ENCODE peak calls at places on chromosomes 13 and 19, in nine cellular contexts. F, U, T, I, C, Q, W, X and K are unnamed samples.

GRCh38 chr19:6473652-6474051 is 7.9 kb downstream of the DENND1C start:
- DNase-seq in F (no peak), U (no peak), T (no peak), I (no peak), C (no peak), Q (no peak), W (no peak), X (no peak), K (no peak)

GRCh38 chr19:44817725-44818469 is 9.0 kb downstream of the BCAM start:
- DNase-seq in F (no peak), U (no peak), T (no peak), I (no peak), C (no peak), Q (no peak), W (no peak), X (no peak), K (no peak)

GRCh38 chr19:58476498-58477015 is 405 bp downstream of the ZNF446 start:
- DNase-seq in F (peak), U (no peak), T (no peak), I (no peak), C (no peak), Q (peak), W (no peak), X (no peak), K (no peak)

GRCh38 chr13:43657485-43657884 is 129.3 kb downstream of the ENOX1 start:
- DNase-seq in F (no peak), U (no peak), T (no peak), I (no peak), C (no peak), Q (no peak), W (no peak), X (no peak), K (no peak)

GRCh38 chr13:48318714-48319457 is 15.3 kb downstream of the RB1 start:
- DNase-seq in F (no peak), U (no peak), T (no peak), I (no peak), C (no peak), Q (no peak), W (no peak), X (no peak), K (no peak)

GRCh38 chr19:39661565-39661964 is 5.9 kb downstream of the LGALS16 start:
- DNase-seq in F (no peak), U (no peak), T (no peak), I (no peak), C (no peak), Q (no peak), W (no peak), X (no peak), K (no peak)

GRCh38 chr13:30796132-30796832 is 60.9 kb downstream of the ALOX5AP start:
- DNase-seq in F (peak), U (peak), T (no peak), I (no peak), C (no peak), Q (peak), W (no peak), X (peak), K (no peak)

GRCh38 chr13:78382481-78382880 is 220.9 kb downstream of the POU4F1 start:
- DNase-seq in F (no peak), U (no peak), T (no peak), I (no peak), C (no peak), Q (no peak), W (no peak), X (no peak), K (no peak)

GRCh38 chr19:51364200-51365106 is 1.7 kb downstream of the ETFB start:
- DNase-seq in F (no peak), U (no peak), T (no peak), I (no peak), C (no peak), Q (peak), W (no peak), X (no peak), K (no peak)

GRCh38 chr13:31742102-31742695 is 2.9 kb downstream of the RXFP2 start:
- DNase-seq in F (peak), U (peak), T (peak), I (peak), C (peak), Q (peak), W (peak), X (peak), K (no peak)

GRCh38 chr19:3482507-3483225 is 575 bp downstream of the SMIM44 start:
- DNase-seq in F (no peak), U (no peak), T (no peak), I (no peak), C (no peak), Q (no peak), W (no peak), X (no peak), K (no peak)

GRCh38 chr19:41753936-41754529 is 1.3 kb upstream of the CEACAM6 start:
- DNase-seq in F (peak), U (peak), T (no peak), I (peak), C (no peak), Q (peak), W (peak), X (no peak), K (no peak)

GRCh38 chr13:24851546-24851945 is 87.6 kb downstream of the RNF17 start:
- DNase-seq in F (no peak), U (no peak), T (no peak), I (no peak), C (no peak), Q (peak), W (no peak), X (peak), K (no peak)

GRCh38 chr13:99086869-99087129 is 108.9 kb upstream of the DOCK9 start:
- DNase-seq in F (peak), U (peak), T (no peak), I (no peak), C (no peak), Q (no peak), W (peak), X (no peak), K (no peak)

GRCh38 chr13:30038884-30039283 is 188.5 kb upstream of the UBL3 start:
- DNase-seq in F (no peak), U (no peak), T (no peak), I (no peak), C (no peak), Q (peak), W (no peak), X (peak), K (no peak)

GRCh38 chr19:33809960-33810359 is 13.3 kb downstream of the KCTD15 start:
- DNase-seq in F (no peak), U (no peak), T (peak), I (no peak), C (no peak), Q (no peak), W (no peak), X (no peak), K (no peak)

GRCh38 chr13:33918199-33918932 is 100.4 kb downstream of the RFC3 start:
- DNase-seq in F (peak), U (peak), T (peak), I (no peak), C (no peak), Q (peak), W (no peak), X (peak), K (no peak)

GRCh38 chr19:4673726-4674125 is 3.6 kb upstream of the MYDGF start:
- DNase-seq in F (no peak), U (no peak), T (no peak), I (no peak), C (no peak), Q (no peak), W (no peak), X (no peak), K (no peak)

GRCh38 chr13:99648905-99649304 is 147.6 kb downstream of the TM9SF2 start:
- DNase-seq in F (peak), U (no peak), T (no peak), I (no peak), C (no peak), Q (no peak), W (no peak), X (no peak), K (no peak)

GRCh38 chr13:85666356-85666755 is 132.9 kb downstream of the SLITRK6 start:
- DNase-seq in F (peak), U (no peak), T (no peak), I (no peak), C (no peak), Q (no peak), W (no peak), X (no peak), K (no peak)

GRCh38 chr13:89279374-89279773 is 1608.2 kb downstream of the SLITRK5 start:
- DNase-seq in F (no peak), U (no peak), T (no peak), I (no peak), C (no peak), Q (no peak), W (no peak), X (no peak), K (no peak)

GRCh38 chr19:2719910-2720776 is 1.0 kb downstream of the DIRAS1 start:
- DNase-seq in F (no peak), U (no peak), T (no peak), I (no peak), C (no peak), Q (no peak), W (no peak), X (no peak), K (no peak)